ENCODE peak calls at places on chromosome 2, in eight cellular contexts. One of them, this sample, is unnamed.

GRCh38 chr2:122520212-122520611 is 764.8 kb downstream of the TSN start:
- DNase-seq in stimulated activated CD4-positive, alpha-beta T cell treated with anti-CD3 and anti-CD28 coated beads, Interleukin-4, amount 100 ng/mL, for 4 hours: no peak
- DNase-seq in AG04450: no peak
- DNase-seq in activated T-cell treated with anti-CD3 and anti-CD28 coated beads, Interleukin-2, amount 50 U/mL, for 48 hours: no peak
- DNase-seq in AG20443: no peak
- DNase-seq in neural crest cell: no peak
- DNase-seq in sciatic nerve: no peak
- DNase-seq in epithelial cell of esophagus: no peak
- DNase-seq in this sample: no peak

GRCh38 chr2:207399301-207399700 is 130.5 kb upstream of the CREB1 start:
- DNase-seq in activated T-cell treated with anti-CD3 and anti-CD28 coated beads, Interleukin-2, amount 50 U/mL, for 48 hours: no peak
- DNase-seq in AG04450: no peak
- DNase-seq in AG20443: no peak
- DNase-seq in sciatic nerve: no peak
- DNase-seq in stimulated activated CD4-positive, alpha-beta T cell treated with anti-CD3 and anti-CD28 coated beads, Interleukin-4, amount 100 ng/mL, for 4 hours: no peak
- DNase-seq in neural crest cell: no peak
- DNase-seq in epithelial cell of esophagus: no peak
- DNase-seq in this sample: no peak

GRCh38 chr2:75200140-75200985 is 1.0 kb upstream of the TACR1 start:
- DNase-seq in activated T-cell treated with anti-CD3 and anti-CD28 coated beads, Interleukin-2, amount 50 U/mL, for 48 hours: peak; percentile 30
- DNase-seq in epithelial cell of esophagus: peak; percentile 51
- DNase-seq in neural crest cell: peak; percentile 13
- DNase-seq in sciatic nerve: no peak
- DNase-seq in stimulated activated CD4-positive, alpha-beta T cell treated with anti-CD3 and anti-CD28 coated beads, Interleukin-4, amount 100 ng/mL, for 4 hours: no peak
- DNase-seq in AG04450: no peak
- DNase-seq in AG20443: peak; percentile 44
- DNase-seq in this sample: peak; percentile 49

GRCh38 chr2:231961349-231962166 is at the start of gene DIS3L2:
- DNase-seq in sciatic nerve: peak; percentile 87
- DNase-seq in AG04450: peak; percentile 41
- DNase-seq in stimulated activated CD4-positive, alpha-beta T cell treated with anti-CD3 and anti-CD28 coated beads, Interleukin-4, amount 100 ng/mL, for 4 hours: peak; percentile 66
- DNase-seq in epithelial cell of esophagus: peak; percentile 83
- DNase-seq in activated T-cell treated with anti-CD3 and anti-CD28 coated beads, Interleukin-2, amount 50 U/mL, for 48 hours: peak; percentile 87
- DNase-seq in neural crest cell: peak; percentile 70
- DNase-seq in AG20443: peak; percentile 95
- DNase-seq in this sample: peak; percentile 78

GRCh38 chr2:36777272-36777671 is 80.8 kb downstream of the VIT start:
- DNase-seq in neural crest cell: no peak
- DNase-seq in AG20443: no peak
- DNase-seq in epithelial cell of esophagus: no peak
- DNase-seq in AG04450: no peak
- DNase-seq in activated T-cell treated with anti-CD3 and anti-CD28 coated beads, Interleukin-2, amount 50 U/mL, for 48 hours: no peak
- DNase-seq in stimulated activated CD4-positive, alpha-beta T cell treated with anti-CD3 and anti-CD28 coated beads, Interleukin-4, amount 100 ng/mL, for 4 hours: no peak
- DNase-seq in sciatic nerve: no peak
- DNase-seq in this sample: no peak

GRCh38 chr2:11480859-11481258 is 14.9 kb upstream of the E2F6 start:
- DNase-seq in neural crest cell: no peak
- DNase-seq in stimulated activated CD4-positive, alpha-beta T cell treated with anti-CD3 and anti-CD28 coated beads, Interleukin-4, amount 100 ng/mL, for 4 hours: no peak
- DNase-seq in epithelial cell of esophagus: no peak
- DNase-seq in activated T-cell treated with anti-CD3 and anti-CD28 coated beads, Interleukin-2, amount 50 U/mL, for 48 hours: no peak
- DNase-seq in AG20443: no peak
- DNase-seq in AG04450: no peak
- DNase-seq in sciatic nerve: no peak
- DNase-seq in this sample: no peak

GRCh38 chr2:223020971-223021675 is 30.9 kb upstream of the KCNE4 start:
- DNase-seq in sciatic nerve: no peak
- DNase-seq in epithelial cell of esophagus: no peak
- DNase-seq in AG20443: no peak
- DNase-seq in stimulated activated CD4-positive, alpha-beta T cell treated with anti-CD3 and anti-CD28 coated beads, Interleukin-4, amount 100 ng/mL, for 4 hours: no peak
- DNase-seq in neural crest cell: no peak
- DNase-seq in AG04450: no peak
- DNase-seq in activated T-cell treated with anti-CD3 and anti-CD28 coated beads, Interleukin-2, amount 50 U/mL, for 48 hours: no peak
- DNase-seq in this sample: no peak

GRCh38 chr2:152814475-152815030 is 96.1 kb downstream of the ARL6IP6 start:
- DNase-seq in neural crest cell: no peak
- DNase-seq in sciatic nerve: no peak
- DNase-seq in AG20443: no peak
- DNase-seq in stimulated activated CD4-positive, alpha-beta T cell treated with anti-CD3 and anti-CD28 coated beads, Interleukin-4, amount 100 ng/mL, for 4 hours: no peak
- DNase-seq in AG04450: no peak
- DNase-seq in activated T-cell treated with anti-CD3 and anti-CD28 coated beads, Interleukin-2, amount 50 U/mL, for 48 hours: no peak
- DNase-seq in epithelial cell of esophagus: peak; percentile 56
- DNase-seq in this sample: no peak

GRCh38 chr2:192148620-192149321 is 46.0 kb downstream of the TMEFF2 start:
- DNase-seq in activated T-cell treated with anti-CD3 and anti-CD28 coated beads, Interleukin-2, amount 50 U/mL, for 48 hours: no peak
- DNase-seq in stimulated activated CD4-positive, alpha-beta T cell treated with anti-CD3 and anti-CD28 coated beads, Interleukin-4, amount 100 ng/mL, for 4 hours: no peak
- DNase-seq in sciatic nerve: no peak
- DNase-seq in AG20443: peak; percentile 60
- DNase-seq in neural crest cell: no peak
- DNase-seq in epithelial cell of esophagus: no peak
- DNase-seq in AG04450: no peak
- DNase-seq in this sample: no peak

GRCh38 chr2:164890533-164890932 is 48.9 kb upstream of the COBLL1 start:
- DNase-seq in stimulated activated CD4-positive, alpha-beta T cell treated with anti-CD3 and anti-CD28 coated beads, Interleukin-4, amount 100 ng/mL, for 4 hours: no peak
- DNase-seq in epithelial cell of esophagus: no peak
- DNase-seq in AG04450: no peak
- DNase-seq in AG20443: no peak
- DNase-seq in sciatic nerve: no peak
- DNase-seq in activated T-cell treated with anti-CD3 and anti-CD28 coated beads, Interleukin-2, amount 50 U/mL, for 48 hours: no peak
- DNase-seq in neural crest cell: no peak
- DNase-seq in this sample: no peak

GRCh38 chr2:53708988-53709387 is 58.6 kb upstream of the CHAC2 start:
- DNase-seq in activated T-cell treated with anti-CD3 and anti-CD28 coated beads, Interleukin-2, amount 50 U/mL, for 48 hours: no peak
- DNase-seq in AG04450: no peak
- DNase-seq in stimulated activated CD4-positive, alpha-beta T cell treated with anti-CD3 and anti-CD28 coated beads, Interleukin-4, amount 100 ng/mL, for 4 hours: no peak
- DNase-seq in AG20443: no peak
- DNase-seq in neural crest cell: no peak
- DNase-seq in epithelial cell of esophagus: no peak
- DNase-seq in sciatic nerve: no peak
- DNase-seq in this sample: no peak

GRCh38 chr2:72920317-72921087 is 3.2 kb downstream of the EMX1 start:
- DNase-seq in AG04450: no peak
- DNase-seq in sciatic nerve: no peak
- DNase-seq in neural crest cell: peak; percentile 23
- DNase-seq in AG20443: peak; percentile 55
- DNase-seq in stimulated activated CD4-positive, alpha-beta T cell treated with anti-CD3 and anti-CD28 coated beads, Interleukin-4, amount 100 ng/mL, for 4 hours: no peak
- DNase-seq in epithelial cell of esophagus: no peak
- DNase-seq in activated T-cell treated with anti-CD3 and anti-CD28 coated beads, Interleukin-2, amount 50 U/mL, for 48 hours: peak; percentile 63
- DNase-seq in this sample: no peak

GRCh38 chr2:219249203-219249980 is 3.7 kb upstream of the TUBA4B start:
- DNase-seq in activated T-cell treated with anti-CD3 and anti-CD28 coated beads, Interleukin-2, amount 50 U/mL, for 48 hours: peak; percentile 51
- DNase-seq in epithelial cell of esophagus: peak; percentile 99
- DNase-seq in AG04450: peak; percentile 39
- DNase-seq in stimulated activated CD4-positive, alpha-beta T cell treated with anti-CD3 and anti-CD28 coated beads, Interleukin-4, amount 100 ng/mL, for 4 hours: peak; percentile 35
- DNase-seq in AG20443: peak; percentile 57
- DNase-seq in neural crest cell: no peak
- DNase-seq in sciatic nerve: peak; percentile 80
- DNase-seq in this sample: no peak

GRCh38 chr2:64831134-64831976 is 157.8 kb upstream of the SLC1A4 start:
- DNase-seq in neural crest cell: peak; percentile 68
- DNase-seq in sciatic nerve: peak; percentile 88
- DNase-seq in AG20443: peak; percentile 96
- DNase-seq in AG04450: peak; percentile 36
- DNase-seq in stimulated activated CD4-positive, alpha-beta T cell treated with anti-CD3 and anti-CD28 coated beads, Interleukin-4, amount 100 ng/mL, for 4 hours: peak; percentile 85
- DNase-seq in activated T-cell treated with anti-CD3 and anti-CD28 coated beads, Interleukin-2, amount 50 U/mL, for 48 hours: peak; percentile 92
- DNase-seq in epithelial cell of esophagus: peak; percentile 99
- DNase-seq in this sample: peak; percentile 80

GRCh38 chr2:36397728-36398413 is 42.3 kb downstream of the CRIM1 start:
- DNase-seq in activated T-cell treated with anti-CD3 and anti-CD28 coated beads, Interleukin-2, amount 50 U/mL, for 48 hours: no peak
- DNase-seq in sciatic nerve: no peak
- DNase-seq in stimulated activated CD4-positive, alpha-beta T cell treated with anti-CD3 and anti-CD28 coated beads, Interleukin-4, amount 100 ng/mL, for 4 hours: no peak
- DNase-seq in epithelial cell of esophagus: peak; percentile 82
- DNase-seq in AG04450: no peak
- DNase-seq in neural crest cell: no peak
- DNase-seq in AG20443: no peak
- DNase-seq in this sample: no peak

GRCh38 chr2:30348825-30349224 is 98.2 kb upstream of the LCLAT1 start:
- DNase-seq in stimulated activated CD4-positive, alpha-beta T cell treated with anti-CD3 and anti-CD28 coated beads, Interleukin-4, amount 100 ng/mL, for 4 hours: no peak
- DNase-seq in AG20443: no peak
- DNase-seq in neural crest cell: no peak
- DNase-seq in sciatic nerve: no peak
- DNase-seq in activated T-cell treated with anti-CD3 and anti-CD28 coated beads, Interleukin-2, amount 50 U/mL, for 48 hours: peak; percentile 57
- DNase-seq in AG04450: no peak
- DNase-seq in epithelial cell of esophagus: no peak
- DNase-seq in this sample: no peak

GRCh38 chr2:232773815-232774214 is 2.5 kb downstream of the KCNJ13 start:
- DNase-seq in AG04450: no peak
- DNase-seq in epithelial cell of esophagus: no peak
- DNase-seq in sciatic nerve: no peak
- DNase-seq in AG20443: no peak
- DNase-seq in neural crest cell: no peak
- DNase-seq in stimulated activated CD4-positive, alpha-beta T cell treated with anti-CD3 and anti-CD28 coated beads, Interleukin-4, amount 100 ng/mL, for 4 hours: no peak
- DNase-seq in activated T-cell treated with anti-CD3 and anti-CD28 coated beads, Interleukin-2, amount 50 U/mL, for 48 hours: no peak
- DNase-seq in this sample: no peak

GRCh38 chr2:215619022-215619958 is 183.4 kb upstream of the FN1 start:
- DNase-seq in activated T-cell treated with anti-CD3 and anti-CD28 coated beads, Interleukin-2, amount 50 U/mL, for 48 hours: no peak
- DNase-seq in neural crest cell: no peak
- DNase-seq in stimulated activated CD4-positive, alpha-beta T cell treated with anti-CD3 and anti-CD28 coated beads, Interleukin-4, amount 100 ng/mL, for 4 hours: no peak
- DNase-seq in AG04450: no peak
- DNase-seq in sciatic nerve: no peak
- DNase-seq in epithelial cell of esophagus: no peak
- DNase-seq in AG20443: no peak
- DNase-seq in this sample: peak; percentile 56

GRCh38 chr2:195251221-195251620 is 405.8 kb upstream of the SLC39A10 start:
- DNase-seq in neural crest cell: no peak
- DNase-seq in epithelial cell of esophagus: peak; percentile 15
- DNase-seq in activated T-cell treated with anti-CD3 and anti-CD28 coated beads, Interleukin-2, amount 50 U/mL, for 48 hours: no peak
- DNase-seq in AG04450: no peak
- DNase-seq in AG20443: no peak
- DNase-seq in sciatic nerve: no peak
- DNase-seq in stimulated activated CD4-positive, alpha-beta T cell treated with anti-CD3 and anti-CD28 coated beads, Interleukin-4, amount 100 ng/mL, for 4 hours: no peak
- DNase-seq in this sample: no peak

GRCh38 chr2:216006164-216006663 is 7.1 kb downstream of the MREG start:
- DNase-seq in stimulated activated CD4-positive, alpha-beta T cell treated with anti-CD3 and anti-CD28 coated beads, Interleukin-4, amount 100 ng/mL, for 4 hours: peak; percentile 13
- DNase-seq in activated T-cell treated with anti-CD3 and anti-CD28 coated beads, Interleukin-2, amount 50 U/mL, for 48 hours: peak; percentile 68
- DNase-seq in AG04450: no peak
- DNase-seq in AG20443: peak; percentile 52
- DNase-seq in epithelial cell of esophagus: peak; percentile 95
- DNase-seq in neural crest cell: no peak
- DNase-seq in sciatic nerve: no peak
- DNase-seq in this sample: no peak

GRCh38 chr2:28509361-28509760 is 13.5 kb downstream of the PLB1 start:
- DNase-seq in activated T-cell treated with anti-CD3 and anti-CD28 coated beads, Interleukin-2, amount 50 U/mL, for 48 hours: no peak
- DNase-seq in stimulated activated CD4-positive, alpha-beta T cell treated with anti-CD3 and anti-CD28 coated beads, Interleukin-4, amount 100 ng/mL, for 4 hours: no peak
- DNase-seq in AG04450: no peak
- DNase-seq in epithelial cell of esophagus: no peak
- DNase-seq in neural crest cell: no peak
- DNase-seq in AG20443: no peak
- DNase-seq in sciatic nerve: no peak
- DNase-seq in this sample: no peak

GRCh38 chr2:240233891-240234502 is 93.5 kb upstream of the OTOS start:
- DNase-seq in sciatic nerve: peak; percentile 59
- DNase-seq in stimulated activated CD4-positive, alpha-beta T cell treated with anti-CD3 and anti-CD28 coated beads, Interleukin-4, amount 100 ng/mL, for 4 hours: no peak
- DNase-seq in activated T-cell treated with anti-CD3 and anti-CD28 coated beads, Interleukin-2, amount 50 U/mL, for 48 hours: no peak
- DNase-seq in neural crest cell: no peak
- DNase-seq in epithelial cell of esophagus: no peak
- DNase-seq in AG04450: no peak
- DNase-seq in AG20443: no peak
- DNase-seq in this sample: no peak

GRCh38 chr2:26616032-26616863 is 24.9 kb downstream of the CIB4 start:
- DNase-seq in activated T-cell treated with anti-CD3 and anti-CD28 coated beads, Interleukin-2, amount 50 U/mL, for 48 hours: no peak
- DNase-seq in stimulated activated CD4-positive, alpha-beta T cell treated with anti-CD3 and anti-CD28 coated beads, Interleukin-4, amount 100 ng/mL, for 4 hours: no peak
- DNase-seq in AG20443: no peak
- DNase-seq in AG04450: no peak
- DNase-seq in sciatic nerve: peak; percentile 46
- DNase-seq in neural crest cell: no peak
- DNase-seq in epithelial cell of esophagus: no peak
- DNase-seq in this sample: no peak

GRCh38 chr2:204947448-204947847 is 402.2 kb downstream of the PARD3B start:
- DNase-seq in AG04450: no peak
- DNase-seq in epithelial cell of esophagus: no peak
- DNase-seq in activated T-cell treated with anti-CD3 and anti-CD28 coated beads, Interleukin-2, amount 50 U/mL, for 48 hours: no peak
- DNase-seq in AG20443: no peak
- DNase-seq in neural crest cell: no peak
- DNase-seq in stimulated activated CD4-positive, alpha-beta T cell treated with anti-CD3 and anti-CD28 coated beads, Interleukin-4, amount 100 ng/mL, for 4 hours: no peak
- DNase-seq in sciatic nerve: no peak
- DNase-seq in this sample: no peak

GRCh38 chr2:95021015-95021399 is 4.5 kb upstream of the MAL start:
- DNase-seq in epithelial cell of esophagus: no peak
- DNase-seq in activated T-cell treated with anti-CD3 and anti-CD28 coated beads, Interleukin-2, amount 50 U/mL, for 48 hours: no peak
- DNase-seq in AG20443: no peak
- DNase-seq in stimulated activated CD4-positive, alpha-beta T cell treated with anti-CD3 and anti-CD28 coated beads, Interleukin-4, amount 100 ng/mL, for 4 hours: no peak
- DNase-seq in sciatic nerve: no peak
- DNase-seq in neural crest cell: no peak
- DNase-seq in AG04450: no peak
- DNase-seq in this sample: no peak

GRCh38 chr2:9336209-9336533 is 87.2 kb downstream of the ITGB1BP1 start:
- DNase-seq in epithelial cell of esophagus: no peak
- DNase-seq in stimulated activated CD4-positive, alpha-beta T cell treated with anti-CD3 and anti-CD28 coated beads, Interleukin-4, amount 100 ng/mL, for 4 hours: no peak
- DNase-seq in AG04450: no peak
- DNase-seq in neural crest cell: no peak
- DNase-seq in activated T-cell treated with anti-CD3 and anti-CD28 coated beads, Interleukin-2, amount 50 U/mL, for 48 hours: peak; percentile 35
- DNase-seq in AG20443: no peak
- DNase-seq in sciatic nerve: no peak
- DNase-seq in this sample: peak; percentile 20

GRCh38 chr2:49288113-49288710 is 133.9 kb upstream of the FSHR start:
- DNase-seq in activated T-cell treated with anti-CD3 and anti-CD28 coated beads, Interleukin-2, amount 50 U/mL, for 48 hours: no peak
- DNase-seq in AG04450: no peak
- DNase-seq in neural crest cell: no peak
- DNase-seq in AG20443: no peak
- DNase-seq in epithelial cell of esophagus: no peak
- DNase-seq in stimulated activated CD4-positive, alpha-beta T cell treated with anti-CD3 and anti-CD28 coated beads, Interleukin-4, amount 100 ng/mL, for 4 hours: no peak
- DNase-seq in sciatic nerve: no peak
- DNase-seq in this sample: no peak

GRCh38 chr2:233974530-233975071 is 57.4 kb downstream of the TRPM8 start:
- DNase-seq in neural crest cell: no peak
- DNase-seq in activated T-cell treated with anti-CD3 and anti-CD28 coated beads, Interleukin-2, amount 50 U/mL, for 48 hours: peak; percentile 41
- DNase-seq in AG20443: peak; percentile 88
- DNase-seq in stimulated activated CD4-positive, alpha-beta T cell treated with anti-CD3 and anti-CD28 coated beads, Interleukin-4, amount 100 ng/mL, for 4 hours: no peak
- DNase-seq in epithelial cell of esophagus: peak; percentile 84
- DNase-seq in AG04450: peak; percentile 85
- DNase-seq in sciatic nerve: no peak
- DNase-seq in this sample: peak; percentile 9

GRCh38 chr2:30368258-30368657 is 78.8 kb upstream of the LCLAT1 start:
- DNase-seq in epithelial cell of esophagus: no peak
- DNase-seq in activated T-cell treated with anti-CD3 and anti-CD28 coated beads, Interleukin-2, amount 50 U/mL, for 48 hours: no peak
- DNase-seq in AG20443: peak; percentile 84
- DNase-seq in AG04450: peak; percentile 62
- DNase-seq in stimulated activated CD4-positive, alpha-beta T cell treated with anti-CD3 and anti-CD28 coated beads, Interleukin-4, amount 100 ng/mL, for 4 hours: no peak
- DNase-seq in neural crest cell: no peak
- DNase-seq in sciatic nerve: no peak
- DNase-seq in this sample: no peak

GRCh38 chr2:111185496-111186022 is 64.8 kb downstream of the BCL2L11 start:
- DNase-seq in AG20443: no peak
- DNase-seq in activated T-cell treated with anti-CD3 and anti-CD28 coated beads, Interleukin-2, amount 50 U/mL, for 48 hours: no peak
- DNase-seq in epithelial cell of esophagus: no peak
- DNase-seq in sciatic nerve: no peak
- DNase-seq in AG04450: no peak
- DNase-seq in stimulated activated CD4-positive, alpha-beta T cell treated with anti-CD3 and anti-CD28 coated beads, Interleukin-4, amount 100 ng/mL, for 4 hours: no peak
- DNase-seq in neural crest cell: no peak
- DNase-seq in this sample: no peak

GRCh38 chr2:168465594-168465993 is 9.5 kb downstream of the CERS6 start:
- DNase-seq in sciatic nerve: no peak
- DNase-seq in epithelial cell of esophagus: no peak
- DNase-seq in stimulated activated CD4-positive, alpha-beta T cell treated with anti-CD3 and anti-CD28 coated beads, Interleukin-4, amount 100 ng/mL, for 4 hours: no peak
- DNase-seq in neural crest cell: no peak
- DNase-seq in AG20443: no peak
- DNase-seq in AG04450: no peak
- DNase-seq in activated T-cell treated with anti-CD3 and anti-CD28 coated beads, Interleukin-2, amount 50 U/mL, for 48 hours: no peak
- DNase-seq in this sample: no peak

GRCh38 chr2:181231151-181231550 is 226.0 kb upstream of the ITGA4 start:
- DNase-seq in AG20443: no peak
- DNase-seq in neural crest cell: no peak
- DNase-seq in stimulated activated CD4-positive, alpha-beta T cell treated with anti-CD3 and anti-CD28 coated beads, Interleukin-4, amount 100 ng/mL, for 4 hours: no peak
- DNase-seq in epithelial cell of esophagus: peak; percentile 44
- DNase-seq in sciatic nerve: no peak
- DNase-seq in activated T-cell treated with anti-CD3 and anti-CD28 coated beads, Interleukin-2, amount 50 U/mL, for 48 hours: no peak
- DNase-seq in AG04450: no peak
- DNase-seq in this sample: no peak

GRCh38 chr2:222304737-222305509 is 6.1 kb upstream of the PAX3 start:
- DNase-seq in AG04450: no peak
- DNase-seq in neural crest cell: peak; percentile 31
- DNase-seq in AG20443: no peak
- DNase-seq in sciatic nerve: no peak
- DNase-seq in epithelial cell of esophagus: no peak
- DNase-seq in activated T-cell treated with anti-CD3 and anti-CD28 coated beads, Interleukin-2, amount 50 U/mL, for 48 hours: peak; percentile 24
- DNase-seq in stimulated activated CD4-positive, alpha-beta T cell treated with anti-CD3 and anti-CD28 coated beads, Interleukin-4, amount 100 ng/mL, for 4 hours: no peak
- DNase-seq in this sample: no peak

GRCh38 chr2:239149501-239149900 is 251.3 kb downstream of the HDAC4 start:
- DNase-seq in epithelial cell of esophagus: no peak
- DNase-seq in AG20443: no peak
- DNase-seq in stimulated activated CD4-positive, alpha-beta T cell treated with anti-CD3 and anti-CD28 coated beads, Interleukin-4, amount 100 ng/mL, for 4 hours: no peak
- DNase-seq in neural crest cell: no peak
- DNase-seq in sciatic nerve: peak; percentile 49
- DNase-seq in AG04450: no peak
- DNase-seq in activated T-cell treated with anti-CD3 and anti-CD28 coated beads, Interleukin-2, amount 50 U/mL, for 48 hours: no peak
- DNase-seq in this sample: no peak

This sample was measured in HEK293T.